ENCODE peak calls at places on chromosomes 1 and 21, in seven cellular contexts. B is ascending aorta, S is Peyer's patch, O is breast epithelium, R is fibroblast of mammary gland, X is progenitor cell of endocrine pancreas, E is astrocyte of the cerebellum. F is an unnamed sample.

GRCh38 chr1:201061049-201061448 is 37.5 kb upstream of the KIF21B start:
- DNase-seq in O (no peak), X (no peak), E (no peak), R (no peak), B (no peak), S (no peak), F (no peak)

GRCh38 chr1:11857164-11857853 is 1.4 kb downstream of the NPPB start:
- DNase-seq in R (no peak), B (no peak), O (no peak), X (no peak), E (no peak), S (no peak), F (no peak)

GRCh38 chr1:163777205-163777604 is 455.5 kb downstream of the NUF2 start:
- DNase-seq in B (no peak), E (no peak), O (no peak), S (no peak), X (no peak), R (no peak), F (no peak)

GRCh38 chr1:234721476-234722266 is 111.7 kb upstream of the IRF2BP2 start:
- DNase-seq in R (peak), S (no peak), X (no peak), O (no peak), E (peak), B (peak), F (no peak)

GRCh38 chr1:12549106-12549459 is 68.9 kb downstream of the DHRS3 start:
- DNase-seq in S (peak), E (no peak), X (no peak), R (peak), O (peak), B (no peak), F (no peak)

GRCh38 chr1:96259399-96259798 is 462.2 kb upstream of the PTBP2 start:
- DNase-seq in R (no peak), B (no peak), X (no peak), S (no peak), O (no peak), E (no peak), F (no peak)

GRCh38 chr1:24185056-24185455 is 2.0 kb downstream of the IFNLR1 start:
- DNase-seq in R (no peak), O (no peak), B (no peak), S (no peak), E (no peak), X (no peak), F (no peak)

GRCh38 chr1:42533101-42533863 is 70.2 kb downstream of the CCDC30 start:
- DNase-seq in S (no peak), O (no peak), X (no peak), E (no peak), R (no peak), B (no peak), F (no peak)

GRCh38 chr1:195899762-195900352 is 708.4 kb downstream of the KCNT2 start:
- DNase-seq in O (no peak), E (no peak), R (peak), X (no peak), S (no peak), B (no peak), F (no peak)

GRCh38 chr1:170634293-170634692 is 29.6 kb upstream of the PRRX1 start:
- DNase-seq in B (no peak), X (no peak), R (peak), O (no peak), S (no peak), E (no peak), F (no peak)

GRCh38 chr1:20058531-20058930 is 11.5 kb upstream of the PLA2G5 start:
- DNase-seq in E (peak), R (peak), O (no peak), X (no peak), S (no peak), B (no peak), F (no peak)

GRCh38 chr1:212700892-212701819 is 1.5 kb upstream of the BATF3 start:
- DNase-seq in X (no peak), B (peak), O (peak), R (peak), E (peak), S (no peak), F (no peak)

GRCh38 chr1:45429543-45430159 is 61.3 kb downstream of the TESK2 start:
- DNase-seq in R (no peak), B (no peak), E (no peak), O (no peak), S (no peak), X (no peak), F (no peak)

GRCh38 chr21:40667964-40668363 is 179.0 kb downstream of the DSCAM start:
- DNase-seq in O (no peak), X (no peak), R (no peak), E (no peak), S (no peak), B (no peak), F (no peak)

GRCh38 chr1:220652995-220653394 is 37.2 kb upstream of the C1orf115 start:
- DNase-seq in X (no peak), E (no peak), B (no peak), S (no peak), R (no peak), O (no peak), F (no peak)

GRCh38 chr1:54417123-54417522 is 10.9 kb upstream of the SSBP3 start:
- DNase-seq in B (no peak), R (no peak), S (no peak), X (no peak), E (no peak), O (no peak), F (no peak)

GRCh38 chr1:247111636-247112478 is 7.7 kb upstream of the ZNF669 start:
- DNase-seq in B (peak), S (peak), E (no peak), R (peak), O (peak), X (peak), F (no peak)

GRCh38 chr21:17462276-17462981 is 50.4 kb upstream of the CXADR start:
- DNase-seq in E (no peak), X (no peak), B (no peak), O (no peak), S (peak), R (peak), F (no peak)

GRCh38 chr1:64030411-64030810 is 173.0 kb upstream of the UBE2U start:
- DNase-seq in E (no peak), B (no peak), O (no peak), S (no peak), R (no peak), X (no peak), F (no peak)

GRCh38 chr1:212794561-212795014 is 2.9 kb downstream of the TATDN3 start:
- DNase-seq in R (no peak), X (no peak), B (no peak), O (no peak), S (no peak), E (no peak), F (no peak)

GRCh38 chr1:179146476-179146875 is 64.6 kb downstream of the TOR3A start:
- DNase-seq in B (no peak), X (no peak), S (no peak), O (no peak), R (no peak), E (no peak), F (no peak)

GRCh38 chr1:176643536-176643935 is 180.6 kb downstream of the PAPPA2 start:
- DNase-seq in S (no peak), R (peak), B (no peak), O (no peak), X (no peak), E (peak), F (no peak)

GRCh38 chr1:154407021-154407865 is 2.1 kb downstream of the IL6R start:
- DNase-seq in S (no peak), X (no peak), R (no peak), O (no peak), E (no peak), B (no peak), F (no peak)

GRCh38 chr1:56788588-56788987 is 30.6 kb downstream of the FYB2 start:
- DNase-seq in R (no peak), B (no peak), X (no peak), O (no peak), E (no peak), S (peak), F (no peak)

GRCh38 chr1:246460411-246460810 is 46.7 kb downstream of the SMYD3 start:
- DNase-seq in B (no peak), O (no peak), S (no peak), R (no peak), X (no peak), E (no peak), F (no peak)

GRCh38 chr1:1578371-1578940 is 3.8 kb upstream of the SSU72 start:
- DNase-seq in R (no peak), E (no peak), O (no peak), X (no peak), S (no peak), B (no peak), F (no peak)

GRCh38 chr1:203619091-203619780 is 7.4 kb upstream of the ATP2B4 start:
- DNase-seq in O (no peak), E (no peak), X (no peak), R (no peak), S (no peak), B (no peak), F (no peak)

GRCh38 chr1:203612932-203613682 is 13.5 kb upstream of the ATP2B4 start:
- DNase-seq in S (no peak), O (no peak), E (no peak), B (no peak), X (no peak), R (no peak), F (no peak)

GRCh38 chr1:203610061-203610460 is 16.6 kb upstream of the ATP2B4 start:
- DNase-seq in X (no peak), O (no peak), S (no peak), E (no peak), R (no peak), B (no peak), F (no peak)

DNA sequence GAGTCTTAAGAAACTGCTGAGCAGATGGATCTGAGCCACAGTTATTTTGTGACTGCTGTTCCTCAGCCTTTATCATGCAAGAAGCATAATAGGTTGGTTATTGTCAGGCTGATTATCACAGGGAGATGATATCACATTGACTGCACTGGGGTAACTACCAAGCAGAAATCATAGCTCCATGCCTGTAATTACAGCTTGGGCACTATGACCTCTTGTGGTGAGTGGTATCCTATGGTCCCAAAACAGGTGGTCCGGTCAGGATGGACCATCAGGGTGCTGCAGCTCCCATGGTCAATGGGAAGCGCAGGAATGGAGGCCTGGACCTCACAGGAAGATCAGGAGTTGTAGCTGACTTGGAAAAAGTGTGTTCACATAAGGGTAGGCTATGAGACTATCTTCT is 11.4 kb upstream of the ATP2B4 start:
- DNase-seq in R (no peak), S (no peak), B (no peak), X (no peak), E (no peak), O (no peak), F (no peak)
- TF ChIP-seq CTCF in R (no peak), S (no peak), B (no peak), X (no peak), E (no peak), O (no peak), F (no peak)

DNA sequence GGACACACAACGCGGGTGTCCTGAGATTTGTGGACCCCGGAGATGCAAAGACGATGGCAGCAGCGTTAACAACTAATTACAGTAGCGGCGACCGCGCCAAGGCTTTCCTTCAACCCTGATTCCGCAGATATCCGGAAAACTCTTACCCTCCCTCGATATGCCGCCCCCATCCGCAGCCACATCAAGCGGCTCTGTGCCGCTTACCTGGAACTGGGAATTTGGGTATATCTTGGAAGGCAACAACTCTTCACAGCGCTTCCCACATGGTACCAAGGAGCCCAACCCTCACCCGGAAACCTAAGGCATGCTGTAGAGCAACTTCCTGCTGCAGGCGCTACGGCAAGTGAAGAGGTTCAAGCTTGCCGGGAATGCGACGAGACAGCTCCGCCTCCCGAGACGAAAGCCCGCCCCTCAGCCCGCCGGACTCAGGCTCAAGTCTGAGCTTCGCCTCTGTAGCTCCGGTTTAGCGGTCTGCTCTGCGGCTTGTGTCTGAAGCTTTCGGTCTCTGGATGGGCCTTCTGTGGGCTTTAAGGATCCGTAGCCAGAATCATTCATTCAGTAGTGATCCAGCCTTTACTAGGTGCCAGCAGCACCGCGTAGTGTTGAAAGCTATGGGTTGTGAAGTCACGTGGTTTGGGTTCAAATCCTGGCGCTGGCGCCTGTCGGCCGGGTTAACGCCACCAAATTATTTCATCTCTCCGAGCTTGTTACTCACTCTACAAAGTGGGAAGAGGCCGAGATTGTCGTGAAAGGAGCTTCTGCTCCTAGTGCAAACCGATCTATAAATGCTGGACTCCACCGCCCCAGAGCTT is at the start of gene HEATR1:
- DNase-seq in O (peak), S (peak), B (peak), R (peak), E (peak), X (peak), F (peak)
- TF ChIP-seq CTCF in O (no peak), S (no peak), B (no peak), R (no peak), E (no peak), X (no peak), F (no peak)

DNA sequence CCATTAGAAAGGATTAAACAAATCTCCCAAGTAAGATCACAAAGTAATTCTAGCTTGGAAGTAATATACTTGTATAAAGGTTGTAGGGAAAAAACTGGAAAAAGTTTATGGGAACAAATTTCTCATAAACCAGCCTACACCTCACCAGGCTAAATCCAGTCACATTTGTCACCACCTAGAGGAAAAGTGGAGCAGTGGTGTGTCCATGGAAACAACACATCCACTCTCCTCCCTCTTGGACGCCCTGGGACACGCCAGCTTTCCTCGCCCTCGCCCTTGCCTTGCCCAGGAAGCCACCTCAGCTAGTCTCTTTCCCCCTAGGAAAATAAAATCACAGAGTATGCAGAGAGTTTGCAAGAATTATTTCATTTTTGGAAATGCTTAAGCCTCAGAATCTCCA is 2.2 kb downstream of the PALMD start:
- DNase-seq in B (no peak), E (no peak), X (no peak), O (no peak), R (no peak), S (no peak), F (no peak)
- TF ChIP-seq CTCF in B (no peak), E (no peak), X (peak), O (no peak), R (peak), S (peak), F (no peak)

GRCh38 chr1:112060266-112060665 is 70.8 kb upstream of the KCND3 start:
- DNase-seq in S (no peak), R (no peak), B (no peak), O (no peak), X (no peak), E (no peak), F (no peak)

GRCh38 chr1:112064344-112064743 is 74.9 kb upstream of the KCND3 start:
- DNase-seq in O (no peak), R (no peak), B (no peak), X (no peak), E (no peak), S (no peak), F (no peak)

GRCh38 chr1:112061852-112062451 is 72.5 kb upstream of the KCND3 start:
- DNase-seq in R (no peak), B (no peak), O (no peak), S (no peak), E (no peak), X (no peak), F (no peak)

GRCh38 chr1:112061056-112061455 is 71.6 kb upstream of the KCND3 start:
- DNase-seq in R (no peak), O (no peak), S (no peak), B (no peak), X (no peak), E (no peak), F (no peak)

GRCh38 chr1:112063781-112064180 is 74.3 kb upstream of the KCND3 start:
- DNase-seq in S (no peak), R (no peak), B (no peak), X (no peak), O (no peak), E (no peak), F (no peak)
- TF ChIP-seq CTCF in S (no peak), R (no peak), B (no peak), X (no peak), O (no peak), E (no peak), F (no peak)

DNA sequence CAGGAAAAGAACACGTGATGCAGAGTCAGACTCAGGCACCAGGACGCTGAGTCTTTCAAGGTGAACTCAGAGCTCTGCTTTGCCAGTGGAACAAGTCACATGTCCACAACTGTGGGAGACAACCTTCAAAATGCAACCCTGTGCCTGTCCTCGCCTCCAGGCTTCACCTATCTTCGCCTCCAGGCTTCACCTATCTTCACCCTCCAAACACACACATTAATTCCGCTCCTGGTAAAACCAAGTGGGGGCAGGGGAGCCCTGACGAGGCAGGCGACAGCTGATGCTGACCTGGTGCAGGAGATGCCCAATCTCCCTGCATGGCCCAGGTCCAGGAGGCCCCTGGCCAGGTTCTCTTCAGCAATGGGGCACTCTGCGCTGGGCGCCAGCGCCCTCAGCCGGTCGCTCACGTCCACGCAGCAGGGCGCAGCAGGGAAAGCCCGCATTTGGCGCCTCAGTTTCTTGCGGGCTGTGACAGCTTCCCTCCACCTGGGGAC is 28.0 kb upstream of the LSS start:
- DNase-seq in X (no peak), E (no peak), B (no peak), O (no peak), R (no peak), S (no peak), F (no peak)
- TF ChIP-seq CTCF in X (no peak), E (no peak), B (no peak), O (no peak), R (no peak), S (no peak), F (no peak)

GRCh38 chr1:6599141-6599975 is 3.3 kb downstream of the KLHL21 start:
- DNase-seq in S (peak), O (no peak), X (no peak), R (peak), B (no peak), E (no peak), F (peak)
- TF ChIP-seq CTCF in S (no peak), O (peak), X (no peak), R (no peak), B (no peak), E (no peak), F (no peak)

DNA sequence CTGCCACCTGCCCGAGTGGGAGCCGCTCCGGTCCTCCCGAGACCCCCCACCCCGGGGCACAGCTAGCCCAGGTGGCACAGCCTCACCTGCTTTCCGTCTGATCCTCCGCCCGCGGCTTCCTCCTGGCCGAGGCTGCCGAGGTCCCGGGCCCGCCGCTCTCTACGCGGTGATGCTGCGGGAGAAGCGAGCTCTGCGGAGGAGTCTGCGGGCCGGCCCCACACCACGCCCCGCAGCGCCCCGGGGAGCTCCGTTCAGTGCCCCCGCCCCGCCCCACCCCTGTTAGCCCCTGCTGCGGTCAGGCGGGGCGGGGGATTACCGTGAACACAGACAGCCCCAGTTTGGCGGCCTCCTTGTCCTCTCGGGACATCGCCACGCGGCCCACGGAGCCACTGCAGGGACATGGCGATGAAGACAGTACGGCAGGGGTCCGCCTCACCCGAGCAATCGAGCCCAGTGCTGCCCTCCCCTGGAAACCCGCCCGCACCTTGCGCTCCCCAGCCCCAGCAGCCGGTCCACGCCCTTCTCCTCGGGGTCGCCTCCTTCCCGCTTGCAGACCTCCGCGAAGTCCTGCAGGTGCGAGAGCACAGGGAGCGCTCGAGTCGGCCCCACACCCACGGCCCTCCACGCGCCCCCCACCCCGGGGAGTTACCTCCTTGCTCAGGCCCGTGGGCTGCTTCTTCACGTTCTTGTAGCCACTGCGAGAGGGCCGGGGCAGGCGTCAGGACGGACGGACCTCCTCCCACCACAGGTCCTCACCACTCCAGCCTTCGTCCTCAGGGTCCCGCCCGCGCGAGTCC is 933 bp downstream of the C1orf35 start:
- DNase-seq in R (no peak), O (no peak), B (peak), X (peak), S (peak), E (no peak), F (peak)
- TF ChIP-seq CTCF in R (no peak), O (no peak), B (no peak), X (peak), S (peak), E (peak), F (peak)

GRCh38 chr1:18581420-18581880 is 49.2 kb upstream of the PAX7 start:
- DNase-seq in O (no peak), S (peak), B (no peak), X (peak), R (peak), E (no peak), F (peak)
- TF ChIP-seq CTCF in O (peak), S (peak), B (peak), X (peak), R (peak), E (peak), F (peak)

GRCh38 chr1:193338194-193338593 is 151.8 kb upstream of the B3GALT2 start:
- DNase-seq in B (no peak), E (no peak), R (peak), O (no peak), S (no peak), X (no peak), F (no peak)
- TF ChIP-seq CTCF in B (no peak), E (peak), R (no peak), O (no peak), S (peak), X (no peak), F (no peak)

F was measured in CD4-positive, alpha-beta T cell.